ENCODE peak calls at places on chromosomes 2 and 18, in nine cellular contexts. One of them, this sample, is unnamed.

GRCh38 chr2:133508546-133509165 is 59.6 kb downstream of the NCKAP5 start:
- DNase-seq in PC-9: no peak
- DNase-seq in A549: no peak
- DNase-seq in stimulated activated CD4-positive, alpha-beta T cell treated with anti-CD3 and anti-CD28 coated beads, Interleukin-4, amount 100 ng/mL, for 1 hour: no peak
- DNase-seq in stimulated activated CD8-positive, alpha-beta memory T cell treated with anti-CD3 and anti-CD28 coated beads, Interleukin-2, amount 100 ng/mL, for 1 hour: no peak
- DNase-seq in GM12864: no peak
- DNase-seq in NCI-H748 treated with DMSO at 0.1 percent for 48 hours: no peak
- DNase-seq in heart right ventricle: no peak
- DNase-seq in OCI-LY7: no peak
- DNase-seq in this sample: no peak

GRCh38 chr2:74585406-74586182 is 31.1 kb downstream of the DOK1 start:
- DNase-seq in PC-9: no peak
- DNase-seq in A549: no peak
- DNase-seq in stimulated activated CD4-positive, alpha-beta T cell treated with anti-CD3 and anti-CD28 coated beads, Interleukin-4, amount 100 ng/mL, for 1 hour: peak
- DNase-seq in stimulated activated CD8-positive, alpha-beta memory T cell treated with anti-CD3 and anti-CD28 coated beads, Interleukin-2, amount 100 ng/mL, for 1 hour: no peak
- DNase-seq in GM12864: no peak
- DNase-seq in NCI-H748 treated with DMSO at 0.1 percent for 48 hours: no peak
- DNase-seq in heart right ventricle: peak
- DNase-seq in OCI-LY7: peak
- DNase-seq in this sample: no peak

GRCh38 chr18:13614701-13615288 is 111.6 kb downstream of the FAM210A start:
- DNase-seq in PC-9: no peak
- DNase-seq in A549: no peak
- DNase-seq in stimulated activated CD4-positive, alpha-beta T cell treated with anti-CD3 and anti-CD28 coated beads, Interleukin-4, amount 100 ng/mL, for 1 hour: no peak
- DNase-seq in stimulated activated CD8-positive, alpha-beta memory T cell treated with anti-CD3 and anti-CD28 coated beads, Interleukin-2, amount 100 ng/mL, for 1 hour: no peak
- DNase-seq in GM12864: no peak
- DNase-seq in NCI-H748 treated with DMSO at 0.1 percent for 48 hours: no peak
- DNase-seq in heart right ventricle: peak
- DNase-seq in OCI-LY7: peak
- DNase-seq in this sample: no peak

GRCh38 chr2:75647771-75648170 is 1.2 kb downstream of the MRPL19 start:
- DNase-seq in PC-9: no peak
- DNase-seq in A549: no peak
- DNase-seq in stimulated activated CD4-positive, alpha-beta T cell treated with anti-CD3 and anti-CD28 coated beads, Interleukin-4, amount 100 ng/mL, for 1 hour: no peak
- DNase-seq in stimulated activated CD8-positive, alpha-beta memory T cell treated with anti-CD3 and anti-CD28 coated beads, Interleukin-2, amount 100 ng/mL, for 1 hour: no peak
- DNase-seq in GM12864: no peak
- DNase-seq in NCI-H748 treated with DMSO at 0.1 percent for 48 hours: no peak
- DNase-seq in heart right ventricle: no peak
- DNase-seq in OCI-LY7: no peak
- DNase-seq in this sample: no peak

GRCh38 chr2:236656721-236657120 is 87.1 kb downstream of the ACKR3 start:
- DNase-seq in PC-9: no peak
- DNase-seq in A549: no peak
- DNase-seq in stimulated activated CD4-positive, alpha-beta T cell treated with anti-CD3 and anti-CD28 coated beads, Interleukin-4, amount 100 ng/mL, for 1 hour: no peak
- DNase-seq in stimulated activated CD8-positive, alpha-beta memory T cell treated with anti-CD3 and anti-CD28 coated beads, Interleukin-2, amount 100 ng/mL, for 1 hour: no peak
- DNase-seq in GM12864: no peak
- DNase-seq in NCI-H748 treated with DMSO at 0.1 percent for 48 hours: no peak
- DNase-seq in heart right ventricle: no peak
- DNase-seq in OCI-LY7: no peak
- DNase-seq in this sample: no peak

GRCh38 chr18:23515911-23516546 is 12.7 kb downstream of the RMC1 start:
- DNase-seq in PC-9: peak
- DNase-seq in A549: peak
- DNase-seq in stimulated activated CD4-positive, alpha-beta T cell treated with anti-CD3 and anti-CD28 coated beads, Interleukin-4, amount 100 ng/mL, for 1 hour: peak
- DNase-seq in stimulated activated CD8-positive, alpha-beta memory T cell treated with anti-CD3 and anti-CD28 coated beads, Interleukin-2, amount 100 ng/mL, for 1 hour: peak
- DNase-seq in GM12864: peak
- DNase-seq in NCI-H748 treated with DMSO at 0.1 percent for 48 hours: peak
- DNase-seq in heart right ventricle: peak
- DNase-seq in OCI-LY7: peak
- DNase-seq in this sample: peak

GRCh38 chr2:136118819-136119716 is 1.1 kb upstream of the CXCR4 start:
- DNase-seq in PC-9: no peak
- DNase-seq in A549: no peak
- DNase-seq in stimulated activated CD4-positive, alpha-beta T cell treated with anti-CD3 and anti-CD28 coated beads, Interleukin-4, amount 100 ng/mL, for 1 hour: peak
- DNase-seq in stimulated activated CD8-positive, alpha-beta memory T cell treated with anti-CD3 and anti-CD28 coated beads, Interleukin-2, amount 100 ng/mL, for 1 hour: peak
- DNase-seq in GM12864: no peak
- DNase-seq in NCI-H748 treated with DMSO at 0.1 percent for 48 hours: peak
- DNase-seq in heart right ventricle: peak
- DNase-seq in OCI-LY7: peak
- DNase-seq in this sample: peak

GRCh38 chr18:10559566-10560456 is 34.0 kb downstream of the NAPG start:
- DNase-seq in PC-9: no peak
- DNase-seq in A549: no peak
- DNase-seq in stimulated activated CD4-positive, alpha-beta T cell treated with anti-CD3 and anti-CD28 coated beads, Interleukin-4, amount 100 ng/mL, for 1 hour: peak
- DNase-seq in stimulated activated CD8-positive, alpha-beta memory T cell treated with anti-CD3 and anti-CD28 coated beads, Interleukin-2, amount 100 ng/mL, for 1 hour: no peak
- DNase-seq in GM12864: peak
- DNase-seq in NCI-H748 treated with DMSO at 0.1 percent for 48 hours: no peak
- DNase-seq in heart right ventricle: no peak
- DNase-seq in OCI-LY7: peak
- DNase-seq in this sample: no peak

GRCh38 chr2:174076040-174076439 is 110.9 kb upstream of the SP3 start:
- DNase-seq in PC-9: no peak
- DNase-seq in A549: no peak
- DNase-seq in stimulated activated CD4-positive, alpha-beta T cell treated with anti-CD3 and anti-CD28 coated beads, Interleukin-4, amount 100 ng/mL, for 1 hour: no peak
- DNase-seq in stimulated activated CD8-positive, alpha-beta memory T cell treated with anti-CD3 and anti-CD28 coated beads, Interleukin-2, amount 100 ng/mL, for 1 hour: no peak
- DNase-seq in GM12864: no peak
- DNase-seq in NCI-H748 treated with DMSO at 0.1 percent for 48 hours: no peak
- DNase-seq in heart right ventricle: no peak
- DNase-seq in OCI-LY7: no peak
- DNase-seq in this sample: no peak

GRCh38 chr18:58337688-58338087 is 291.2 kb downstream of the ALPK2 start:
- DNase-seq in PC-9: no peak
- DNase-seq in A549: no peak
- DNase-seq in stimulated activated CD4-positive, alpha-beta T cell treated with anti-CD3 and anti-CD28 coated beads, Interleukin-4, amount 100 ng/mL, for 1 hour: no peak
- DNase-seq in stimulated activated CD8-positive, alpha-beta memory T cell treated with anti-CD3 and anti-CD28 coated beads, Interleukin-2, amount 100 ng/mL, for 1 hour: no peak
- DNase-seq in GM12864: no peak
- DNase-seq in NCI-H748 treated with DMSO at 0.1 percent for 48 hours: no peak
- DNase-seq in heart right ventricle: no peak
- DNase-seq in OCI-LY7: no peak
- DNase-seq in this sample: no peak

GRCh38 chr18:62324355-62324828 is 718 bp upstream of the TNFRSF11A start:
- DNase-seq in PC-9: no peak
- DNase-seq in A549: no peak
- DNase-seq in stimulated activated CD4-positive, alpha-beta T cell treated with anti-CD3 and anti-CD28 coated beads, Interleukin-4, amount 100 ng/mL, for 1 hour: no peak
- DNase-seq in stimulated activated CD8-positive, alpha-beta memory T cell treated with anti-CD3 and anti-CD28 coated beads, Interleukin-2, amount 100 ng/mL, for 1 hour: no peak
- DNase-seq in GM12864: no peak
- DNase-seq in NCI-H748 treated with DMSO at 0.1 percent for 48 hours: no peak
- DNase-seq in heart right ventricle: no peak
- DNase-seq in OCI-LY7: no peak
- DNase-seq in this sample: no peak